ENCODE peak calls at places on chromosomes 12 and 14, in four cellular contexts. E is mucosa of descending colon, G is HL-60, T is kidney epithelial cell. C is an unnamed sample.

GRCh38 chr12:127343941-127344340 is 923.0 kb upstream of the TMEM132C start:
- DNase-seq in T (peak), G (no peak), E (no peak), C (no peak)

GRCh38 chr14:95765016-95765415 is 51.1 kb upstream of the TCL1A start:
- DNase-seq in E (no peak), T (no peak), G (no peak), C (no peak)

GRCh38 chr12:88416786-88417185 is 163.5 kb downstream of the KITLG start:
- DNase-seq in E (no peak), G (no peak), T (no peak), C (no peak)

GRCh38 chr12:19596755-19597154 is 157.5 kb downstream of the AEBP2 start:
- DNase-seq in E (no peak), T (no peak), G (no peak), C (no peak)

GRCh38 chr12:119869720-119870119 is 7.4 kb downstream of the CIT start:
- DNase-seq in T (peak), G (no peak), E (no peak), C (no peak)

GRCh38 chr14:90302529-90303303 is 29.0 kb downstream of the NRDE2 start:
- DNase-seq in G (no peak), T (no peak), E (no peak), C (no peak)

GRCh38 chr14:22900088-22900799 is 17.2 kb downstream of the REM2 start:
- DNase-seq in G (peak), T (no peak), E (no peak), C (peak)

GRCh38 chr12:32809196-32809595 is 53.5 kb upstream of the YARS2 start:
- DNase-seq in E (no peak), T (no peak), G (no peak), C (no peak)

GRCh38 chr14:65860956-65861631 is 448.6 kb downstream of the FUT8 start:
- DNase-seq in T (no peak), E (no peak), G (no peak), C (no peak)

GRCh38 chr12:123801573-123802178 is 39.6 kb downstream of the DNAH10 start:
- DNase-seq in G (no peak), T (no peak), E (no peak), C (peak)

GRCh38 chr12:100927825-100928224 is 133.2 kb downstream of the ANO4 start:
- DNase-seq in T (peak), E (no peak), G (no peak), C (no peak)

GRCh38 chr14:91041450-91041849 is 19.0 kb downstream of the RPS6KA5 start:
- DNase-seq in T (no peak), G (no peak), E (no peak), C (no peak)

GRCh38 chr12:31647106-31647505 is 12.4 kb upstream of the ETFBKMT start:
- DNase-seq in T (no peak), G (peak), E (no peak), C (no peak)

GRCh38 chr12:42338280-42338679 is 12.3 kb downstream of the PPHLN1 start:
- DNase-seq in E (no peak), G (no peak), T (no peak), C (no peak)

GRCh38 chr14:55579724-55580400 is at the start of gene KTN1:
- DNase-seq in T (no peak), G (peak), E (peak), C (peak)

GRCh38 chr12:94186461-94187237 is 38.3 kb downstream of the PLXNC1 start:
- DNase-seq in T (peak), E (no peak), G (no peak), C (no peak)

GRCh38 chr14:24329736-24330135 is 5.1 kb downstream of the ADCY4 start:
- DNase-seq in G (peak), T (no peak), E (peak), C (no peak)

GRCh38 chr12:109246221-109246620 is 62.9 kb downstream of the FOXN4 start:
- DNase-seq in G (no peak), E (no peak), T (no peak), C (no peak)

GRCh38 chr12:27123642-27124041 is 41.3 kb upstream of the C12orf71 start:
- DNase-seq in T (no peak), E (no peak), G (peak), C (peak)

GRCh38 chr14:56115471-56115870 is 2.7 kb upstream of the PELI2 start:
- DNase-seq in T (no peak), G (no peak), E (no peak), C (no peak)

GRCh38 chr12:100141666-100141997 is 1.0 kb downstream of the BLTP3B start:
- DNase-seq in E (no peak), G (peak), T (peak), C (no peak)

GRCh38 chr14:105468621-105469241 is 5.9 kb upstream of the CRIP2 start:
- DNase-seq in G (no peak), T (no peak), E (no peak), C (no peak)
- TF ChIP-seq CTCF in G (no peak), T (no peak), E (no peak), C (no peak)

DNA sequence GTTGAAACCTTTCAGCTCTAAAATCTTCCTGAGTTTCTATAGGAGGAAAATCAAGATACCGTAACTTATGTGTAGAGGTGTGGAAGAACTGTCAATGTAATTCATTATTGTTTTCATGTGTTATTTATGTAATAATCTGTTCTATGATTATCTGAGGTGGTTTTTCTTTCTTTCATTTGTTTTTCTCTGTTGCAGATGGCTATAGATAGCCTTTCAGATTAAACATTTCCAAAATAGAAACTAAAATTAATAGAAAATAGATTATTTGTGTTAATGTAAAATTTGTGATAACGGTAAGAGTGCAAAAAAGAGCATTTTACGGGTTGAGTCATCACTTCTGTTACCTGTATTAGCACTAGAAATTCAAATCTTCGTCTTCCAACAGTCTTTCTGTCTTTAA is 128.8 kb downstream of the SYNE2 start:
- DNase-seq in E (no peak), T (no peak), G (no peak), C (no peak)
- TF ChIP-seq CTCF in E (no peak), T (no peak), G (no peak), C (no peak)

DNA sequence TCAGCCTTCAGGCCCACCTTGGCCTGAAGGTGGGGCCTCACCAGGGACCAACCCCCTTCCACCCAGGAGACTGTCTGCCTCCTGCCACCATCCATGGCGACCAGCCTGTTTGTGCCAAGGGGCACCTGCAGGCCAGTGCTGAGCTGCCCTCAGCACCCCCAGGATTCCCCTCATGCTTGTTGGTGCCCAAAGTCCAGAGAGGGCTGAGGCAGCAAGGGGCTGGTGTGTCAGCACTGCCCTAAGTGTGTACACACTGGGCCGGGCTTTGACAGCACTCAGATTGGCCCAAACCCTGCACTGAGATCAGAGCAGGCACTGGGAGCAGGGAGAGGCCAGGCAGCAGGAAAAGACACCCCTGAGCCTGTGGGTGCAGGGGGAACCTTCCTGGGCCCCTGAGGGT is 18.6 kb downstream of the SYNJ2BP start:
- DNase-seq in T (no peak), E (no peak), G (no peak), C (no peak)
- TF ChIP-seq CTCF in T (no peak), E (no peak), G (no peak), C (no peak)

GRCh38 chr12:65300679-65301349 is 22.3 kb downstream of the MSRB3 start:
- DNase-seq in E (no peak), T (no peak), G (no peak), C (no peak)
- TF ChIP-seq CTCF in E (no peak), T (peak), G (no peak), C (no peak)

GRCh38 chr12:103583008-103583407 is 4.1 kb upstream of the STAB2 start:
- DNase-seq in G (no peak), E (no peak), T (no peak), C (no peak)

GRCh38 chr12:103589517-103589916 is 2.4 kb downstream of the STAB2 start:
- DNase-seq in E (no peak), T (no peak), G (no peak), C (no peak)

GRCh38 chr12:103588680-103589079 is 1.6 kb downstream of the STAB2 start:
- DNase-seq in G (no peak), T (no peak), E (no peak), C (no peak)

GRCh38 chr12:103586791-103587370 is at the start of gene STAB2:
- DNase-seq in E (no peak), T (no peak), G (no peak), C (no peak)

DNA sequence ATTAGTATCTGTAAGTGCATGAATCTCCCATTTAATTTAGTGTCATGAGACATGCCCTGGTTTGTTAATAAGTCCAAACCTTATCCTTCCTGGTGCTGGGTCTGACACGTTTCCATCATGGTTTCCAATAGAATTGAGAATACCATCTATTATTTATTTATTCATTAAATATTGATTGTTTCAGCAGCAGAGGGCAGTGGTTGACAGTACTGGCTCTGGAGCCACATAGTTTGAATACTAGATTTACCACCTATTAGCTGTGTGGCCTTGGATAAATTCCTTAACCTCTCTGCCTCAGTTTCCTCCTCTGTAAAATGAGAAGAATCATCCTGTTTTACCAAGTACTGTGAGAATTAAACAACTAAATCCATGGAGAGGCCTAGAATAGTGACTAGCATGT is 941 bp upstream of the STAB2 start:
- DNase-seq in G (no peak), T (no peak), E (no peak), C (no peak)
- TF ChIP-seq CTCF in G (no peak), T (peak), E (no peak), C (no peak)

GRCh38 chr12:116759783-116760581 is 21.9 kb downstream of the RNFT2 start:
- DNase-seq in T (no peak), E (peak), G (no peak), C (no peak)
- TF ChIP-seq CTCF in T (no peak), E (no peak), G (no peak), C (peak)

DNA sequence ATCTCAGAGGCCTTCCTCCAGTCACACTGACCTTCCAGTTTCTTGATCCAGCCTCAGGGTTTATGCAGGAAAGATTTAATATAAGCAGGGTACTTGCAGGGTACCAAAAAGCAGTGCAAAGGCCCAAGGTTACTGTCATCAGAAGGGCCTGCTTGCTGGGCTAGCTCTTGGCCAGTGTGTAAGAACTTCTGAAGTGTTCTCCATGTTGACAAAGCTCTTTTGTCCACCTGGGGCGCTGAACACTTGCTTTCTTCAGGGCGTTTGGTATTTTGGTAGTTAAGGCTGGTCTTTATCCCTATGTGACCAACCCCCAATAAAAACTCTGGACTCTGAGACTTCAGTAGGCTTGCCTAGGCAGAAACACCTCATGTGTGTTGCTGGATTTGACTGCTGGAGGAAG is 69.7 kb downstream of the ZC3H14 start:
- DNase-seq in E (no peak), T (no peak), G (no peak), C (no peak)
- TF ChIP-seq CTCF in E (no peak), T (no peak), G (no peak), C (no peak)

C was measured in GM13977.